ENCODE peak calls at places on chromosomes 12 and 14, in four cellular contexts. B, S, X and R are unnamed samples.
A peak's percentile ranks its signal among the peaks of the same experiment; 100 is the strongest.

GRCh38 chr12:13120431-13120830 is 17.0 kb upstream of the GSG1 start:
- DNase-seq in B (no peak), X (no peak), S (no peak), R (no peak)

GRCh38 chr12:107282628-107283027 is 189.3 kb upstream of the CRY1 start:
- DNase-seq in S (no peak), X (no peak), B (no peak), R (no peak)

GRCh38 chr14:70013269-70013873 is 134.2 kb downstream of the SMOC1 start:
- DNase-seq in S (peak; percentile 52), B (peak; percentile 23), X (peak; percentile 34), R (peak; percentile 68)

GRCh38 chr12:49675137-49675536 is 32.1 kb downstream of the FMNL3 start:
- DNase-seq in X (no peak), B (no peak), S (no peak), R (no peak)

GRCh38 chr14:61596985-61597384 is 98.3 kb upstream of the HIF1A start:
- DNase-seq in S (no peak), B (no peak), X (peak; percentile 42), R (no peak)

GRCh38 chr14:62209287-62209899 is 447.2 kb downstream of the SNAPC1 start:
- DNase-seq in X (peak; percentile 75), S (no peak), B (no peak), R (no peak)

GRCh38 chr12:100295764-100296555 is 29.0 kb downstream of the SCYL2 start:
- DNase-seq in S (no peak), B (no peak), X (peak; percentile 70), R (no peak)

GRCh38 chr12:91215940-91216454 is 33.4 kb upstream of the DCN start:
- DNase-seq in B (no peak), S (no peak), X (peak; percentile 72), R (no peak)

GRCh38 chr14:104039214-104039613 is 46.3 kb upstream of the ASPG start:
- DNase-seq in X (no peak), S (no peak), B (no peak), R (no peak)

GRCh38 chr12:64452559-64453329 is 824 bp downstream of the TBK1 start:
- DNase-seq in X (peak; percentile 94), B (peak; percentile 52), S (peak; percentile 53), R (no peak)

GRCh38 chr12:110826592-110827200 is 20.1 kb upstream of the CCDC63 start:
- DNase-seq in S (peak; percentile 82), X (peak; percentile 89), B (peak; percentile 85), R (peak; percentile 92)

GRCh38 chr14:57833304-57833703 is 32.6 kb downstream of the SLC35F4 start:
- DNase-seq in S (no peak), B (peak; percentile 96), X (peak; percentile 97), R (no peak)

GRCh38 chr14:73784065-73784987 is 67.3 kb upstream of the PTGR2 start:
- DNase-seq in S (no peak), B (no peak), X (peak; percentile 90), R (peak; percentile 41)

DNA sequence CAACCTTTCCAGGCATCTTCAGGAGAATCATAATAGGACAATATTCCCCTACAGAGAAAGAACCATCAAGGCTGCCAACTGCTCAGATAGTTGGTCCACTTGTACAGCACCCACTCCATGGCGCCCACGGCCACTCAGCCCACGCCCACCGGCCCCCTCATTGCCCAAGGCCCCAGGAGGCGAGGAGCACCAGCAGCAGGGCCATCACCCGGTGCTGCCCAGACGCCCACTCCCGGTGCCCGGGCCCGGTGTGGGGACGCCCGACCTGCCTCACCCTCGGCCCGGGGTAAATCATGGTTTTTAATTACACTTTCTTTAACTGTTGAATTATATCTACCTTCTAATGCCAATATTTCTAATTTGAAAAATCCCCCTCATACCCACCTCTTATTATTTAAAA is 41.3 kb upstream of the ANO6 start:
- DNase-seq in S (no peak), B (no peak), X (no peak), R (no peak)
- H3K9me3 ChIP-seq in S (peaks cover 18% of the 10 kb centered on the region), B (peaks cover 8% of the 10 kb centered on the region), X (no peaks in the 10 kb centered on the region), R (peaks cover 16% of the 10 kb centered on the region)

DNA sequence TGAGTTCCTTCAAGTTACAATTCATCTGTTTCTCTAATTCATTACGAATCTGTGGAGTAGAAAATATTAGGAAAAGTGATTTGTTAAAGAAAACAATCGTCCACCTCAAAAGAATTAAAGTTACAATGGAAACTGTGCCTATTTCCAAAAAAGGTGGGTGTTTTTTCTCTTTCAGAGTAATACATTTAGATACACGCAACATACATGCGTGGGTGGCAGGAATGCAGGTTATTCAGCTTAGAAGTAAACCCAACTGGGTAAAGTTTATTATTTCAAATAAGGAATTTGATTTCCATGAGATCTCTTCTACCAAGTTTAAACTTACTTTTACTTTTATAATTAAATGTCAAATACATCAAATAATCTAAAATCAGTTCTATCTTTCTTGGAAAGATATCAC is 52.2 kb downstream of the SSH1 start:
- DNase-seq in X (peak; percentile 85), S (no peak), B (no peak), R (no peak)
- H3K9ac ChIP-seq in X (peak overlapping the region; percentile 88), S (peak overlapping the region; percentile 56), B (peak overlapping the region; percentile 5), R (no peak overlapping the region)

DNA sequence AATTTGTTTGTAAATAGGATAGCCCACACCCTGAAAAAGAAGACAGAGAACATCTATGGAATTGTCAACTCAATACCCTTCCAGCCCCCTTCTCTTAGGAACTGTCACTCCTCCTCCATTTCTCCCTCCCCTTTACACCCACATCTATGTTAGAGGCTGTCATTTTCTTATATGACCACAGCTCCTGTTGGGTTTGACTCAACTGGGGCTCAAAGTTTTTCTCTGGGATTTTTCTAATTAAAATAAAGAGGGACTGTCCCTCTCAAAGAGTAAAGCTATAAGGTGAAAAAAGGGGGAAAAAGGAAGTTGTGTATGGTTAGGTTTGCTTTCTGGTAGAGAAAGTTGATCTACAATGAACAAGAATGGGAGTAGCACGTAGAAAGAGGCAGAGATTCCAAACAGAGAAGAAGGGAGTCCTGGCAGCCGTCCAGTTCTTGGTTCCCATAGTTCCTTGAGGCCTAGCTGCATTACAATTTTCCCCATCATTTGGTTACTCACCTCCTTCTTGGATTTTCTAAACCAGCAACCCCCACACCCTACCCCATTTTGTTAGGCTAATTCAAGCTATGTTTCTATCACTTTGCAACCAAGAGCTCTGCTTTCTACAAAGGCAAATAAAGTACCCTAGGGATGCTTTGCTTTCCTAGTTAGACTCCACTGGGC is 44.3 kb upstream of the STK38L start:
- DNase-seq in S (no peak), X (no peak), B (no peak), R (no peak)
- H3K4me1 ChIP-seq in S (no peaks in the 10 kb centered on the region), X (peaks cover 11% of the 10 kb centered on the region), B (no peaks in the 10 kb centered on the region), R (no peaks in the 10 kb centered on the region)

GRCh38 chr12:34298971-34299801 is 276.9 kb downstream of the ALG10 start:
- DNase-seq in B (no peak), S (no peak), X (no peak), R (no peak)

GRCh38 chr12:34302131-34302885 is 280.0 kb downstream of the ALG10 start:
- DNase-seq in B (no peak), S (no peak), X (no peak), R (no peak)

GRCh38 chr12:34299802-34300193 is 277.5 kb downstream of the ALG10 start:
- DNase-seq in S (no peak), X (no peak), B (no peak), R (no peak)

GRCh38 chr12:34301251-34302130 is 279.2 kb downstream of the ALG10 start:
- DNase-seq in B (no peak), S (no peak), X (no peak), R (no peak)

GRCh38 chr12:34300376-34301250 is 278.3 kb downstream of the ALG10 start:
- DNase-seq in B (no peak), S (no peak), X (no peak), R (no peak)
- H3K9me3 ChIP-seq in B (no peaks in the 10 kb centered on the region), S (no peaks in the 10 kb centered on the region), X (no peaks in the 10 kb centered on the region), R (peaks cover 5% of the 10 kb centered on the region)

GRCh38 chr12:1328385-1328784 is 266.0 kb downstream of the FBXL14 start:
- DNase-seq in S (no peak), B (no peak), X (no peak), R (no peak)

GRCh38 chr12:1326258-1326657 is 268.1 kb downstream of the FBXL14 start:
- DNase-seq in B (no peak), S (no peak), X (no peak), R (no peak)

GRCh38 chr12:1324099-1324498 is 270.3 kb downstream of the FBXL14 start:
- DNase-seq in X (no peak), B (no peak), S (no peak), R (no peak)

GRCh38 chr12:1325666-1326065 is 268.7 kb downstream of the FBXL14 start:
- DNase-seq in X (no peak), B (no peak), S (no peak), R (no peak)

GRCh38 chr12:1324900-1325299 is 269.5 kb downstream of the FBXL14 start:
- DNase-seq in S (no peak), B (no peak), X (no peak), R (no peak)
- H3K9ac ChIP-seq in S (no peak overlapping the region), B (no peak overlapping the region), X (no peak overlapping the region), R (no peak overlapping the region)

GRCh38 chr14:66508547-66508845 is 549 bp downstream of the GPHN start:
- DNase-seq in X (no peak), B (no peak), S (no peak), R (no peak)

GRCh38 chr14:66508846-66509621 is 1.1 kb downstream of the GPHN start:
- DNase-seq in X (peak; percentile 61), B (no peak), S (peak; percentile 69), R (peak; percentile 60)

GRCh38 chr14:66514206-66514605 is 6.3 kb downstream of the GPHN start:
- DNase-seq in S (no peak), X (peak; percentile 52), B (no peak), R (no peak)

GRCh38 chr14:66509874-66510273 is 1.9 kb downstream of the GPHN start:
- DNase-seq in B (no peak), S (no peak), X (peak; percentile 18), R (peak; percentile 13)

DNA sequence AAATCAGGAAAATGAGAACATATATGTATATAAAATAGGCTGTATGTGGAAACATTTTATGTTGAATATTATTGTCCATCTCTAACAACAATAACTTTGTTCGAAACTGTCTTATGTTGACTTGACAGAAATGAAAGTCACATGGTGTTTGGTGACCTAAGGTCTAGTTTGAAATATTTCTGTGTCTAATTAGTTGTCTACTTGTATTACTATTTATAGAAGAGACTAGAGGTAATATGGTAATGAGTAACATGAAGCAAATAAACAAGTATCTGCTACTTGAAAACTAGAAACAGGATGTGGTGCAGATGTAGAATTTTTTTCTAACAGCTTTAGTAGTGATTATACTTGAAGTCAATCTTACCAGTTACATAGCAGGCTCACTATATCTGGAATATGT is 3.9 kb downstream of the GPHN start:
- DNase-seq in S (no peak), X (no peak), B (no peak), R (no peak)
- H3K4me1 ChIP-seq in S (no peaks in the 10 kb centered on the region), X (no peaks in the 10 kb centered on the region), B (peaks cover 17% of the 10 kb centered on the region), R (peaks cover 11% of the 10 kb centered on the region)